ENCODE peak calls at places on chromosomes 11 and 22, in seven cellular contexts. One of them, this sample, is unnamed.

GRCh38 chr11:12695221-12695794 is 21.1 kb downstream of the TEAD1 start:
- DNase-seq in breast epithelium: no peak
- DNase-seq in endothelial cell: no peak
- DNase-seq in type B pancreatic cell: no peak
- DNase-seq in T-helper 2 cell: no peak
- DNase-seq in AG08395: no peak
- DNase-seq in activated T-cell treated with anti-CD3 and anti-CD28 coated beads, Interleukin-2, amount 50 U/mL, for 72 hours: no peak
- DNase-seq in this sample: no peak

GRCh38 chr22:48851933-48852549 is 975.6 kb downstream of the BRD1 start:
- DNase-seq in breast epithelium: no peak
- DNase-seq in endothelial cell: no peak
- DNase-seq in type B pancreatic cell: no peak
- DNase-seq in T-helper 2 cell: no peak
- DNase-seq in AG08395: no peak
- DNase-seq in activated T-cell treated with anti-CD3 and anti-CD28 coated beads, Interleukin-2, amount 50 U/mL, for 72 hours: no peak
- DNase-seq in this sample: no peak

GRCh38 chr11:6607190-6607635 is 3.6 kb downstream of the ILK start:
- DNase-seq in breast epithelium: peak; percentile 9
- DNase-seq in endothelial cell: no peak
- DNase-seq in type B pancreatic cell: no peak
- DNase-seq in T-helper 2 cell: no peak
- DNase-seq in AG08395: no peak
- DNase-seq in activated T-cell treated with anti-CD3 and anti-CD28 coated beads, Interleukin-2, amount 50 U/mL, for 72 hours: no peak
- DNase-seq in this sample: no peak

GRCh38 chr11:111561801-111562325 is 21.3 kb downstream of the LAYN start:
- DNase-seq in breast epithelium: no peak
- DNase-seq in endothelial cell: no peak
- DNase-seq in type B pancreatic cell: no peak
- DNase-seq in T-helper 2 cell: no peak
- DNase-seq in AG08395: peak; percentile 75
- DNase-seq in activated T-cell treated with anti-CD3 and anti-CD28 coated beads, Interleukin-2, amount 50 U/mL, for 72 hours: no peak
- DNase-seq in this sample: no peak

GRCh38 chr11:79794057-79794456 is 353.2 kb upstream of the TENM4 start:
- DNase-seq in breast epithelium: no peak
- DNase-seq in endothelial cell: no peak
- DNase-seq in type B pancreatic cell: no peak
- DNase-seq in T-helper 2 cell: no peak
- DNase-seq in AG08395: no peak
- DNase-seq in activated T-cell treated with anti-CD3 and anti-CD28 coated beads, Interleukin-2, amount 50 U/mL, for 72 hours: no peak
- DNase-seq in this sample: no peak

GRCh38 chr11:126123686-126124085 is 61.0 kb upstream of the CDON start:
- DNase-seq in breast epithelium: no peak
- DNase-seq in endothelial cell: no peak
- DNase-seq in type B pancreatic cell: no peak
- DNase-seq in T-helper 2 cell: no peak
- DNase-seq in AG08395: no peak
- DNase-seq in activated T-cell treated with anti-CD3 and anti-CD28 coated beads, Interleukin-2, amount 50 U/mL, for 72 hours: no peak
- DNase-seq in this sample: no peak

GRCh38 chr11:27294654-27295053 is 68.4 kb downstream of the CCDC34 start:
- DNase-seq in breast epithelium: no peak
- DNase-seq in endothelial cell: no peak
- DNase-seq in type B pancreatic cell: no peak
- DNase-seq in T-helper 2 cell: no peak
- DNase-seq in AG08395: no peak
- DNase-seq in activated T-cell treated with anti-CD3 and anti-CD28 coated beads, Interleukin-2, amount 50 U/mL, for 72 hours: no peak
- DNase-seq in this sample: no peak

GRCh38 chr11:15816270-15816871 is 540.0 kb downstream of the SOX6 start:
- DNase-seq in breast epithelium: no peak
- DNase-seq in endothelial cell: no peak
- DNase-seq in type B pancreatic cell: no peak
- DNase-seq in T-helper 2 cell: no peak
- DNase-seq in AG08395: peak; percentile 14
- DNase-seq in activated T-cell treated with anti-CD3 and anti-CD28 coated beads, Interleukin-2, amount 50 U/mL, for 72 hours: peak; percentile 16
- DNase-seq in this sample: no peak

GRCh38 chr11:109309153-109309552 is 112.8 kb upstream of the C11orf87 start:
- DNase-seq in breast epithelium: no peak
- DNase-seq in endothelial cell: no peak
- DNase-seq in type B pancreatic cell: no peak
- DNase-seq in T-helper 2 cell: no peak
- DNase-seq in AG08395: no peak
- DNase-seq in activated T-cell treated with anti-CD3 and anti-CD28 coated beads, Interleukin-2, amount 50 U/mL, for 72 hours: no peak
- DNase-seq in this sample: no peak

GRCh38 chr11:132234878-132235277 is 864.5 kb downstream of the NTM start:
- DNase-seq in breast epithelium: no peak
- DNase-seq in endothelial cell: no peak
- DNase-seq in type B pancreatic cell: no peak
- DNase-seq in T-helper 2 cell: no peak
- DNase-seq in AG08395: peak; percentile 82
- DNase-seq in activated T-cell treated with anti-CD3 and anti-CD28 coated beads, Interleukin-2, amount 50 U/mL, for 72 hours: no peak
- DNase-seq in this sample: no peak

GRCh38 chr11:62552931-62553838 is 6.6 kb upstream of the AHNAK start:
- DNase-seq in breast epithelium: peak; percentile 92
- DNase-seq in endothelial cell: peak; percentile 51
- DNase-seq in type B pancreatic cell: no peak
- DNase-seq in T-helper 2 cell: peak; percentile 63
- DNase-seq in AG08395: peak; percentile 88
- DNase-seq in activated T-cell treated with anti-CD3 and anti-CD28 coated beads, Interleukin-2, amount 50 U/mL, for 72 hours: peak; percentile 54
- DNase-seq in this sample: peak; percentile 99

GRCh38 chr11:100098560-100098959 is 588.5 kb upstream of the ARHGAP42 start:
- DNase-seq in breast epithelium: no peak
- DNase-seq in endothelial cell: no peak
- DNase-seq in type B pancreatic cell: no peak
- DNase-seq in T-helper 2 cell: no peak
- DNase-seq in AG08395: no peak
- DNase-seq in activated T-cell treated with anti-CD3 and anti-CD28 coated beads, Interleukin-2, amount 50 U/mL, for 72 hours: no peak
- DNase-seq in this sample: no peak

This sample was measured in RKO.